ENCODE peak calls at places on chromosomes 2 and 18, in seven cellular contexts. X is endothelial cell, N is HFFc6, G is WTC11, A is astrocyte of the spinal cord, M is Calu3, I is right lobe of liver. T is an unnamed sample.

GRCh38 chr2:209314641-209315040 is 109.2 kb upstream of the MAP2 start:
- DNase-seq in A (peak; percentile 35), I (no peak), M (no peak), G (no peak), N (no peak), X (no peak), T (no peak)

GRCh38 chr18:13096232-13096631 is 105.1 kb downstream of the CEP192 start:
- DNase-seq in G (no peak), A (no peak), I (no peak), M (no peak), X (no peak), N (no peak), T (no peak)

GRCh38 chr2:8517850-8518480 is 163.9 kb upstream of the ID2 start:
- DNase-seq in N (no peak), M (no peak), A (no peak), I (no peak), G (no peak), X (no peak), T (no peak)

GRCh38 chr2:3457524-3458395 is 61.6 kb downstream of the ADI1 start:
- DNase-seq in G (no peak), N (no peak), A (no peak), I (no peak), X (no peak), M (no peak), T (no peak)

GRCh38 chr2:189995679-189996078 is 66.8 kb downstream of the MSTN start:
- DNase-seq in A (no peak), N (no peak), X (no peak), G (no peak), M (no peak), I (no peak), T (no peak)

GRCh38 chr2:28869494-28870145 is 489 bp downstream of the TRMT61B start:
- DNase-seq in M (no peak), I (peak; percentile 34), G (no peak), X (no peak), A (peak; percentile 2), N (peak; percentile 44), T (no peak)

GRCh38 chr2:150508497-150509137 is 21.1 kb upstream of the RND3 start:
- DNase-seq in M (no peak), I (no peak), G (no peak), X (no peak), A (no peak), N (no peak), T (no peak)

GRCh38 chr18:58645398-58645797 is 16.5 kb upstream of the ALPK2 start:
- DNase-seq in G (no peak), X (no peak), I (no peak), N (peak; percentile 87), M (no peak), A (peak; percentile 62), T (no peak)

GRCh38 chr2:185404578-185404977 is 334.0 kb upstream of the FSIP2 start:
- DNase-seq in X (no peak), I (no peak), N (no peak), A (no peak), G (no peak), M (no peak), T (no peak)

GRCh38 chr2:217691920-217692666 is 310.7 kb downstream of the TNS1 start:
- DNase-seq in N (peak; percentile 23), X (no peak), A (peak; percentile 48), I (no peak), G (no peak), M (no peak), T (no peak)

GRCh38 chr2:150698016-150698661 is 210.7 kb upstream of the RND3 start:
- DNase-seq in I (no peak), G (no peak), N (peak; percentile 32), M (no peak), X (no peak), A (peak; percentile 54), T (no peak)

GRCh38 chr2:227653419-227653818 is 13.2 kb upstream of the SCYGR5 start:
- DNase-seq in N (peak; percentile 15), A (no peak), I (peak; percentile 37), G (no peak), X (no peak), M (no peak), T (no peak)

GRCh38 chr2:45825001-45825651 is 173.7 kb downstream of the PRKCE start:
- DNase-seq in N (no peak), G (no peak), X (no peak), A (peak; percentile 56), M (no peak), I (no peak), T (no peak)

GRCh38 chr2:154855113-154855512 is 156.6 kb downstream of the KCNJ3 start:
- DNase-seq in A (no peak), M (no peak), I (no peak), G (no peak), X (no peak), N (no peak), T (no peak)

GRCh38 chr2:70785137-70785911 is 5.1 kb downstream of the FIGLA start:
- DNase-seq in N (peak; percentile 22), I (no peak), X (peak; percentile 40), A (no peak), G (peak; percentile 55), M (peak; percentile 47), T (no peak)

GRCh38 chr2:10981461-10981860 is 69.7 kb downstream of the KCNF1 start:
- DNase-seq in A (no peak), M (no peak), N (no peak), X (no peak), I (no peak), G (no peak), T (no peak)

GRCh38 chr2:181602017-181602416 is 54.9 kb downstream of the CERKL start:
- DNase-seq in A (no peak), G (no peak), M (no peak), N (no peak), I (no peak), X (no peak), T (no peak)

GRCh38 chr2:100984892-100985307 is 17.2 kb upstream of the RPL31 start:
- DNase-seq in A (peak; percentile 73), G (peak; percentile 86), X (peak; percentile 77), I (peak; percentile 79), M (peak; percentile 77), N (peak; percentile 51), T (peak; percentile 62)

GRCh38 chr18:55577812-55578539 is 10.0 kb downstream of the TCF4 start:
- DNase-seq in G (no peak), M (no peak), A (no peak), I (no peak), X (no peak), N (no peak), T (no peak)
- TF ChIP-seq CTCF in G (no peak), M (no peak), A (no peak), I (no peak), X (no peak), N (peak; percentile 45), T (no peak)

DNA sequence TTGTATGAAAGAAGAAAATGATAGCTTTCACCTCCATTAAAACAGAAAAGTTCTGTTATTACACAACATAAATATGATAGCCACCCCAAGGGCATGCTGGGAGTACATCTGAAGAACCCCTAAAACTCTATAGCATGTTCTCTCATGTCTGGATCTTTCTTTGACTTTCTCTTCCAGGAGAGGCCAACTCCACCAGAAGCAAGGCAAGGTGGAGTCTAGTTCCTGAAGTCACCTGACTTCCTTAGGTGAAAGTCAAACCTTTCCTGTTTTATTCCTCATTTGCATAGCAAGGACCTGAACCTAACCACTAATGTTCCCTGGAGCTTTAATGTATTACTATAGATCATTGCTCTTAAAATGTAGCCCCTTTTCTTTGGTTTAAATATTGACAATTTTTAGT is 5.7 kb downstream of the STAT1 start:
- DNase-seq in M (no peak), G (no peak), X (no peak), N (no peak), I (no peak), A (no peak), T (no peak)
- TF ChIP-seq CTCF in M (no peak), G (no peak), X (no peak), N (no peak), I (no peak), A (no peak), T (no peak)

DNA sequence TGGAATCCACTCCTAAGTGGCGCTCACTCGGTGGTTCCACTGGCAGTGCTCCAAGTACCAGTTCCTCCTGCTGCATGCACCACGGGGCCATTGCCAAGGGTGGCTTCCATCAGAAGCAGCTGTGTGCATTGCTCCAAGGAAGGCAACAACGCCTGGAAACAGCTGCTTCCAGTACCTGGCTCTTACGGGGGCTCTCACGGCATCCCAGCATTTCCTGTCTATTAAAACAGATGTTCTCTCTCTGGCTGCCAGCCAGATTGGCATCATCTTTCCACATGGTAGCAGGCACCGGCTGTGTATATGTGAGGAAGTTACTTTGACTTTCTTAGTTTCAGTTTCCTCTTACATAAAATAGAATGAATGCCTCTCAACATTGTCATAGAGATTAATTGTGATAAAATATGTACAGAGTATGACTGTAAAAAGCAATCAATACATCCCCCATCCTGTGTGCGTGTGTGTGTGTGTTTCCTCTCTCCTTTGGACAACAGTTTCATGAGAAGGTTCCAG is 84.9 kb downstream of the CMPK2 start:
- DNase-seq in M (peak; percentile 11), G (no peak), N (no peak), I (peak; percentile 28), A (peak; percentile 12), X (peak; percentile 29), T (peak; percentile 61)
- TF ChIP-seq CTCF in M (no peak), G (no peak), N (no peak), I (no peak), A (no peak), X (no peak), T (no peak)

GRCh38 chr18:35610724-35611123 is 29.2 kb downstream of the GALNT1 start:
- DNase-seq in X (no peak), I (no peak), A (no peak), G (no peak), N (no peak), M (no peak), T (no peak)
- TF ChIP-seq CTCF in X (no peak), I (no peak), A (no peak), G (no peak), N (no peak), M (no peak), T (no peak)

GRCh38 chr2:126835811-126836210 is 62.9 kb upstream of the TEX51 start:
- DNase-seq in A (no peak), X (no peak), M (no peak), I (no peak), G (no peak), N (no peak), T (no peak)

GRCh38 chr2:126834006-126834659 is 64.6 kb upstream of the TEX51 start:
- DNase-seq in G (no peak), A (no peak), N (no peak), M (no peak), X (no peak), I (no peak), T (no peak)

GRCh38 chr2:126832757-126833156 is 65.9 kb upstream of the TEX51 start:
- DNase-seq in N (no peak), A (no peak), G (no peak), I (no peak), M (no peak), X (no peak), T (no peak)

GRCh38 chr2:126836761-126837679 is 61.7 kb upstream of the TEX51 start:
- DNase-seq in A (no peak), I (no peak), N (no peak), X (no peak), M (no peak), G (no peak), T (no peak)

DNA sequence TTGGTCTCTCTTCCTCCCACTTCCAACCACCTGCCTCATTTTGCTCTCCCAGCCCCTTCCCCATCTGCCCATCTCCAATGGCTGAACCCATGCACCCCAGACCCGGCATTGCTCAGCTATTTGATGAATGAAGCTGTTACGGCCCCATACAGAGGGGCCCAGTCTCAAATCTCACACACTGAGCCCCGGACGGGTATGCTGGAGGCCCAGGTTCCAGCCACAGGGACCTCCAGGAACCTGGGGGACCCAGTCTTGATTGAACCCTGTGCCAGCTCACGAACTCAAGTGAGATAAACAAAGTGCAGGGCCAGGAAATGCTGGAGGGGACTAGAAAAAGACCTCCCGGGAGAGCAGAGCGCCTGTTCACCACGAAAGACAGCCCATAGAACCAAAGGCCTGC is 63.4 kb upstream of the TEX51 start:
- DNase-seq in M (no peak), N (no peak), X (no peak), G (no peak), I (no peak), A (no peak), T (no peak)
- TF ChIP-seq CTCF in M (no peak), N (no peak), X (no peak), G (no peak), I (no peak), A (no peak), T (no peak)